ENCODE peak calls at places on chromosomes 4 and X, in five cellular contexts. One of them, this sample, is unnamed.

GRCh38 chrX:133583825-133584224 is 168.5 kb upstream of the GPC4 start:
- DNase-seq in GM12891: no peak
- DNase-seq in SK-N-SH: no peak
- DNase-seq in HepG2: no peak
- DNase-seq in GM12878: no peak
- DNase-seq in this sample: no peak

GRCh38 chr4:76212851-76213414 is 691 bp downstream of the SCARB2 start:
- DNase-seq in GM12878: no peak
- DNase-seq in GM12891: no peak
- DNase-seq in HepG2: no peak
- DNase-seq in SK-N-SH: peak
- DNase-seq in this sample: no peak

GRCh38 chr4:98688416-98689290 is 30.2 kb upstream of the TSPAN5 start:
- DNase-seq in HepG2: peak
- DNase-seq in GM12878: no peak
- DNase-seq in GM12891: no peak
- DNase-seq in SK-N-SH: peak
- DNase-seq in this sample: no peak

GRCh38 chrX:21757960-21758359 is at the start of gene SMPX:
- DNase-seq in HepG2: no peak
- DNase-seq in GM12891: no peak
- DNase-seq in GM12878: no peak
- DNase-seq in SK-N-SH: no peak
- DNase-seq in this sample: no peak

GRCh38 chr4:80767944-80768343 is 262.6 kb upstream of the BMP3 start:
- DNase-seq in HepG2: no peak
- DNase-seq in GM12891: no peak
- DNase-seq in GM12878: no peak
- DNase-seq in SK-N-SH: no peak
- DNase-seq in this sample: no peak

GRCh38 chr4:182827981-182828677 is 89.1 kb downstream of the DCTD start:
- DNase-seq in SK-N-SH: no peak
- DNase-seq in GM12878: no peak
- DNase-seq in HepG2: no peak
- DNase-seq in GM12891: no peak
- DNase-seq in this sample: no peak

GRCh38 chr4:170089274-170089742 is 448 bp downstream of the AADAT start:
- DNase-seq in HepG2: peak
- DNase-seq in GM12891: no peak
- DNase-seq in SK-N-SH: peak
- DNase-seq in GM12878: no peak
- DNase-seq in this sample: no peak

GRCh38 chrX:133375558-133376340 is 39.5 kb downstream of the GPC4 start:
- DNase-seq in GM12878: no peak
- DNase-seq in GM12891: no peak
- DNase-seq in SK-N-SH: peak
- DNase-seq in HepG2: no peak
- DNase-seq in this sample: no peak

GRCh38 chr4:113407409-113407808 is 354.1 kb downstream of the CAMK2D start:
- DNase-seq in HepG2: no peak
- DNase-seq in GM12878: no peak
- DNase-seq in GM12891: no peak
- DNase-seq in SK-N-SH: no peak
- DNase-seq in this sample: no peak

GRCh38 chrX:148259990-148260389 is 240.4 kb upstream of the AFF2 start:
- DNase-seq in HepG2: no peak
- DNase-seq in GM12878: no peak
- DNase-seq in SK-N-SH: no peak
- DNase-seq in GM12891: no peak
- DNase-seq in this sample: no peak

GRCh38 chr4:83093060-83093640 is 21.4 kb downstream of the PLAC8 start:
- DNase-seq in HepG2: no peak
- DNase-seq in SK-N-SH: peak
- DNase-seq in GM12878: no peak
- DNase-seq in GM12891: no peak
- DNase-seq in this sample: no peak

GRCh38 chrX:104430720-104431119 is 135.3 kb upstream of the IL1RAPL2 start:
- DNase-seq in GM12891: no peak
- DNase-seq in GM12878: no peak
- DNase-seq in SK-N-SH: no peak
- DNase-seq in HepG2: no peak
- DNase-seq in this sample: no peak

GRCh38 chr4:165201806-165202205 is 5.6 kb upstream of the KLHL2 start:
- DNase-seq in HepG2: no peak
- DNase-seq in SK-N-SH: no peak
- DNase-seq in GM12878: no peak
- DNase-seq in GM12891: no peak
- DNase-seq in this sample: no peak

GRCh38 chrX:103254921-103255455 is at the start of gene TCEAL8:
- DNase-seq in SK-N-SH: peak
- DNase-seq in HepG2: peak
- DNase-seq in GM12891: no peak
- DNase-seq in GM12878: peak
- DNase-seq in this sample: no peak

GRCh38 chrX:2224141-2224540 is 276.6 kb downstream of the DHRSX start:
- DNase-seq in GM12878: no peak
- DNase-seq in SK-N-SH: no peak
- DNase-seq in GM12891: no peak
- DNase-seq in HepG2: no peak
- DNase-seq in this sample: no peak

GRCh38 chr4:110480031-110480549 is 4.1 kb downstream of the ENPEP start:
- DNase-seq in GM12891: no peak
- DNase-seq in SK-N-SH: no peak
- DNase-seq in HepG2: no peak
- DNase-seq in GM12878: no peak
- DNase-seq in this sample: no peak

GRCh38 chr4:79788884-79789283 is 284.1 kb downstream of the ANTXR2 start:
- DNase-seq in GM12891: no peak
- DNase-seq in SK-N-SH: no peak
- DNase-seq in HepG2: no peak
- DNase-seq in GM12878: no peak
- DNase-seq in this sample: no peak

GRCh38 chr4:182955411-182955810 is 38.2 kb upstream of the DCTD start:
- DNase-seq in HepG2: no peak
- DNase-seq in GM12878: no peak
- DNase-seq in GM12891: no peak
- DNase-seq in SK-N-SH: no peak
- DNase-seq in this sample: no peak

GRCh38 chr4:20464381-20464780 is 212.7 kb downstream of the SLIT2 start:
- DNase-seq in GM12878: no peak
- DNase-seq in SK-N-SH: no peak
- DNase-seq in GM12891: no peak
- DNase-seq in HepG2: no peak
- DNase-seq in this sample: no peak

GRCh38 chrX:5458300-5458699 is 770.4 kb downstream of the NLGN4X start:
- DNase-seq in HepG2: no peak
- DNase-seq in GM12891: no peak
- DNase-seq in GM12878: no peak
- DNase-seq in SK-N-SH: peak
- DNase-seq in this sample: no peak

GRCh38 chr4:139740121-139740520 is 74.5 kb downstream of the MGST2 start:
- DNase-seq in HepG2: no peak
- DNase-seq in GM12878: no peak
- DNase-seq in SK-N-SH: no peak
- DNase-seq in GM12891: no peak
- DNase-seq in this sample: no peak

GRCh38 chr4:156672492-156672891 is 299.1 kb downstream of the PDGFC start:
- DNase-seq in HepG2: no peak
- DNase-seq in SK-N-SH: no peak
- DNase-seq in GM12878: no peak
- DNase-seq in GM12891: no peak
- DNase-seq in this sample: no peak

GRCh38 chrX:11531226-11531625 is 134.5 kb downstream of the ARHGAP6 start:
- DNase-seq in SK-N-SH: no peak
- DNase-seq in HepG2: no peak
- DNase-seq in GM12878: no peak
- DNase-seq in GM12891: no peak
- DNase-seq in this sample: no peak

GRCh38 chr4:148893095-148893494 is 450.9 kb upstream of the NR3C2 start:
- DNase-seq in SK-N-SH: no peak
- DNase-seq in GM12878: no peak
- DNase-seq in HepG2: no peak
- DNase-seq in GM12891: no peak
- DNase-seq in this sample: no peak

GRCh38 chrX:20432048-20432447 is 165.3 kb upstream of the RPS6KA3 start:
- DNase-seq in GM12891: no peak
- DNase-seq in HepG2: no peak
- DNase-seq in SK-N-SH: no peak
- DNase-seq in GM12878: no peak
- DNase-seq in this sample: no peak

GRCh38 chr4:15303052-15303641 is 124.7 kb upstream of the C1QTNF7 start:
- DNase-seq in GM12891: no peak
- DNase-seq in GM12878: no peak
- DNase-seq in SK-N-SH: no peak
- DNase-seq in HepG2: peak
- DNase-seq in this sample: no peak

GRCh38 chr4:76589872-76590846 is 155.1 kb downstream of the SHROOM3 start:
- DNase-seq in HepG2: peak
- DNase-seq in GM12891: no peak
- DNase-seq in SK-N-SH: peak
- DNase-seq in GM12878: no peak
- DNase-seq in this sample: no peak

GRCh38 chr4:8189551-8190466 is 9.3 kb upstream of the SH3TC1 start:
- DNase-seq in HepG2: no peak
- DNase-seq in GM12878: no peak
- DNase-seq in SK-N-SH: peak
- DNase-seq in GM12891: no peak
- DNase-seq in this sample: no peak

GRCh38 chr4:175802988-175803387 is 9.1 kb downstream of the GPM6A start:
- DNase-seq in SK-N-SH: no peak
- DNase-seq in GM12878: no peak
- DNase-seq in HepG2: no peak
- DNase-seq in GM12891: no peak
- DNase-seq in this sample: no peak

GRCh38 chrX:150212672-150213480 is 150.2 kb upstream of the MAMLD1 start:
- DNase-seq in HepG2: no peak
- DNase-seq in SK-N-SH: no peak
- DNase-seq in GM12891: no peak
- DNase-seq in GM12878: no peak
- DNase-seq in this sample: no peak

GRCh38 chrX:71543316-71543715 is 10.4 kb downstream of the OGT start:
- DNase-seq in SK-N-SH: no peak
- DNase-seq in GM12878: no peak
- DNase-seq in GM12891: no peak
- DNase-seq in HepG2: no peak
- DNase-seq in this sample: no peak

GRCh38 chr4:71553605-71554004 is 214.8 kb downstream of the SLC4A4 start:
- DNase-seq in GM12891: no peak
- DNase-seq in HepG2: no peak
- DNase-seq in SK-N-SH: peak
- DNase-seq in GM12878: no peak
- DNase-seq in this sample: no peak
- TF ChIP-seq TAF1 in GM12891: no peak
- TF ChIP-seq TAF1 in HepG2: no peak
- TF ChIP-seq TAF1 in SK-N-SH: no peak
- TF ChIP-seq TAF1 in GM12878: no peak
- TF ChIP-seq TAF1 in this sample: no peak

GRCh38 chr4:100289530-100289888 is 99.2 kb upstream of the DDIT4L start:
- DNase-seq in SK-N-SH: no peak
- DNase-seq in GM12891: no peak
- DNase-seq in HepG2: no peak
- DNase-seq in GM12878: no peak
- DNase-seq in this sample: no peak
- TF ChIP-seq TAF1 in SK-N-SH: no peak
- TF ChIP-seq TAF1 in GM12891: no peak
- TF ChIP-seq TAF1 in HepG2: no peak
- TF ChIP-seq TAF1 in GM12878: no peak
- TF ChIP-seq TAF1 in this sample: no peak

GRCh38 chr4:114980932-114981693 is 132.3 kb downstream of the NDST4 start:
- DNase-seq in HepG2: no peak
- DNase-seq in SK-N-SH: no peak
- DNase-seq in GM12891: no peak
- DNase-seq in GM12878: no peak
- DNase-seq in this sample: no peak
- TF ChIP-seq TAF1 in HepG2: no peak
- TF ChIP-seq TAF1 in SK-N-SH: no peak
- TF ChIP-seq TAF1 in GM12891: no peak
- TF ChIP-seq TAF1 in GM12878: no peak
- TF ChIP-seq TAF1 in this sample: no peak

DNA sequence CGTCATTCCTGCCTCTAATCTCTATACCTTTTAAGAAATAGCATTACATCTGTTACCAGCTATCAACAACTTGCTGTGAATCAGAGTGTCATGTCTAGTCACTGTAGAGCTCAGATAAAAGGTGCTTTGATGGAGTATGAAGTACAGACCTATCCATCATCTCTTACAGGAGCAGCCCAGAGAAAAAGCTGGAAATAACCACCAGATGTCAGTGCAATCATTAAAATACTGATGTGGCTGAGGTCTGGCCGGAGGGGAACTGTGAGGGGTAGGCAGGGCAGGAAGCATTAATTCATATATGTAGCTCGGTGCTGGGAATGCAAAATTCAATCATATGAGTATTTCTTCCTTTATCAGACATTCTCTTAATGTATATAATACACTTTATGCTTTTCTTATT is 100.6 kb downstream of the AKAP4 start:
- DNase-seq in GM12891: no peak
- DNase-seq in SK-N-SH: peak
- DNase-seq in GM12878: no peak
- DNase-seq in HepG2: peak
- DNase-seq in this sample: no peak
- TF ChIP-seq TAF1 in GM12891: no peak
- TF ChIP-seq TAF1 in SK-N-SH: no peak
- TF ChIP-seq TAF1 in GM12878: no peak
- TF ChIP-seq TAF1 in HepG2: no peak
- TF ChIP-seq TAF1 in this sample: no peak

GRCh38 chr4:173504181-173504503 is 25.9 kb downstream of the HAND2 start:
- DNase-seq in GM12891: no peak
- DNase-seq in SK-N-SH: no peak
- DNase-seq in GM12878: no peak
- DNase-seq in HepG2: no peak
- DNase-seq in this sample: no peak

GRCh38 chr4:173508386-173509002 is 21.5 kb downstream of the HAND2 start:
- DNase-seq in GM12878: no peak
- DNase-seq in SK-N-SH: peak
- DNase-seq in GM12891: no peak
- DNase-seq in HepG2: no peak
- DNase-seq in this sample: no peak

GRCh38 chr4:173507471-173508385 is 22.3 kb downstream of the HAND2 start:
- DNase-seq in GM12891: no peak
- DNase-seq in SK-N-SH: peak
- DNase-seq in HepG2: no peak
- DNase-seq in GM12878: no peak
- DNase-seq in this sample: no peak

GRCh38 chr4:173506780-173507211 is 23.2 kb downstream of the HAND2 start:
- DNase-seq in HepG2: no peak
- DNase-seq in GM12891: no peak
- DNase-seq in SK-N-SH: peak
- DNase-seq in GM12878: no peak
- DNase-seq in this sample: no peak

GRCh38 chr4:173505924-173506779 is 23.9 kb downstream of the HAND2 start:
- DNase-seq in GM12891: no peak
- DNase-seq in GM12878: peak
- DNase-seq in HepG2: peak
- DNase-seq in SK-N-SH: peak
- DNase-seq in this sample: no peak
- TF ChIP-seq TAF1 in GM12891: no peak
- TF ChIP-seq TAF1 in GM12878: no peak
- TF ChIP-seq TAF1 in HepG2: no peak
- TF ChIP-seq TAF1 in SK-N-SH: no peak
- TF ChIP-seq TAF1 in this sample: no peak

This sample was measured in GM12892.